ENCODE peak calls at places on chromosomes 4 and X, in eight cellular contexts. One of them, this sample, is unnamed.

GRCh38 chr4:154928640-154929257 is 147.7 kb downstream of the RBM46 start:
- DNase-seq in fibroblast of the aortic adventitia: peak
- DNase-seq in endothelial cell: peak
- DNase-seq in endodermal cell: peak
- DNase-seq in glutamatergic neuron: peak
- DNase-seq in foreskin fibroblast: peak
- DNase-seq in progenitor cell of endocrine pancreas: no peak
- DNase-seq in epithelial cell of esophagus: peak
- DNase-seq in this sample: no peak

GRCh38 chr4:176187610-176188009 is 7.8 kb downstream of the SPATA4 start:
- DNase-seq in fibroblast of the aortic adventitia: peak
- DNase-seq in endothelial cell: no peak
- DNase-seq in endodermal cell: no peak
- DNase-seq in glutamatergic neuron: no peak
- DNase-seq in foreskin fibroblast: peak
- DNase-seq in progenitor cell of endocrine pancreas: no peak
- DNase-seq in epithelial cell of esophagus: peak
- DNase-seq in this sample: no peak

GRCh38 chr4:92305148-92305877 is 1.5 kb downstream of the GRID2 start:
- DNase-seq in fibroblast of the aortic adventitia: peak
- DNase-seq in endothelial cell: peak
- DNase-seq in endodermal cell: peak
- DNase-seq in glutamatergic neuron: peak
- DNase-seq in foreskin fibroblast: peak
- DNase-seq in progenitor cell of endocrine pancreas: peak
- DNase-seq in epithelial cell of esophagus: peak
- DNase-seq in this sample: peak

GRCh38 chr4:167020410-167020809 is 213.9 kb downstream of the SPOCK3 start:
- DNase-seq in fibroblast of the aortic adventitia: peak
- DNase-seq in endothelial cell: peak
- DNase-seq in endodermal cell: peak
- DNase-seq in glutamatergic neuron: peak
- DNase-seq in foreskin fibroblast: no peak
- DNase-seq in progenitor cell of endocrine pancreas: no peak
- DNase-seq in epithelial cell of esophagus: peak
- DNase-seq in this sample: no peak

GRCh38 chr4:42644897-42645296 is 12.0 kb downstream of the ATP8A1 start:
- DNase-seq in fibroblast of the aortic adventitia: no peak
- DNase-seq in endothelial cell: no peak
- DNase-seq in endodermal cell: no peak
- DNase-seq in glutamatergic neuron: no peak
- DNase-seq in foreskin fibroblast: no peak
- DNase-seq in progenitor cell of endocrine pancreas: no peak
- DNase-seq in epithelial cell of esophagus: no peak
- DNase-seq in this sample: no peak

GRCh38 chr4:105191621-105192210 is 45.0 kb downstream of the TET2 start:
- DNase-seq in fibroblast of the aortic adventitia: no peak
- DNase-seq in endothelial cell: no peak
- DNase-seq in endodermal cell: no peak
- DNase-seq in glutamatergic neuron: no peak
- DNase-seq in foreskin fibroblast: peak
- DNase-seq in progenitor cell of endocrine pancreas: no peak
- DNase-seq in epithelial cell of esophagus: peak
- DNase-seq in this sample: no peak

GRCh38 chrX:118693843-118694242 is 33.6 kb upstream of the IL13RA1 start:
- DNase-seq in fibroblast of the aortic adventitia: no peak
- DNase-seq in endothelial cell: no peak
- DNase-seq in endodermal cell: no peak
- DNase-seq in glutamatergic neuron: no peak
- DNase-seq in foreskin fibroblast: no peak
- DNase-seq in progenitor cell of endocrine pancreas: no peak
- DNase-seq in epithelial cell of esophagus: no peak
- DNase-seq in this sample: no peak

GRCh38 chr4:186900232-186900900 is 176.7 kb upstream of the FAT1 start:
- DNase-seq in fibroblast of the aortic adventitia: peak
- DNase-seq in endothelial cell: no peak
- DNase-seq in endodermal cell: no peak
- DNase-seq in glutamatergic neuron: no peak
- DNase-seq in foreskin fibroblast: peak
- DNase-seq in progenitor cell of endocrine pancreas: no peak
- DNase-seq in epithelial cell of esophagus: peak
- DNase-seq in this sample: no peak

GRCh38 chr4:168486961-168487820 is 6.9 kb upstream of the DDX60L start:
- DNase-seq in fibroblast of the aortic adventitia: peak
- DNase-seq in endothelial cell: no peak
- DNase-seq in endodermal cell: no peak
- DNase-seq in glutamatergic neuron: no peak
- DNase-seq in foreskin fibroblast: peak
- DNase-seq in progenitor cell of endocrine pancreas: no peak
- DNase-seq in epithelial cell of esophagus: peak
- DNase-seq in this sample: no peak

GRCh38 chr4:35793045-35793722 is 451.1 kb downstream of the ARAP2 start:
- DNase-seq in fibroblast of the aortic adventitia: no peak
- DNase-seq in endothelial cell: no peak
- DNase-seq in endodermal cell: no peak
- DNase-seq in glutamatergic neuron: no peak
- DNase-seq in foreskin fibroblast: peak
- DNase-seq in progenitor cell of endocrine pancreas: no peak
- DNase-seq in epithelial cell of esophagus: peak
- DNase-seq in this sample: no peak

GRCh38 chr4:11228575-11228974 is 200.1 kb downstream of the HS3ST1 start:
- DNase-seq in fibroblast of the aortic adventitia: no peak
- DNase-seq in endothelial cell: no peak
- DNase-seq in endodermal cell: no peak
- DNase-seq in glutamatergic neuron: no peak
- DNase-seq in foreskin fibroblast: no peak
- DNase-seq in progenitor cell of endocrine pancreas: no peak
- DNase-seq in epithelial cell of esophagus: peak
- DNase-seq in this sample: no peak

GRCh38 chrX:74049126-74049525 is 254.9 kb upstream of the ZCCHC13 start:
- DNase-seq in fibroblast of the aortic adventitia: no peak
- DNase-seq in endothelial cell: no peak
- DNase-seq in endodermal cell: no peak
- DNase-seq in glutamatergic neuron: no peak
- DNase-seq in foreskin fibroblast: no peak
- DNase-seq in progenitor cell of endocrine pancreas: no peak
- DNase-seq in epithelial cell of esophagus: no peak
- DNase-seq in this sample: no peak

GRCh38 chrX:84339507-84340364 is 151.7 kb upstream of the RPS6KA6 start:
- DNase-seq in fibroblast of the aortic adventitia: peak
- DNase-seq in endothelial cell: no peak
- DNase-seq in endodermal cell: no peak
- DNase-seq in glutamatergic neuron: no peak
- DNase-seq in foreskin fibroblast: peak
- DNase-seq in progenitor cell of endocrine pancreas: no peak
- DNase-seq in epithelial cell of esophagus: peak
- DNase-seq in this sample: no peak
- TF ChIP-seq CTCF in fibroblast of the aortic adventitia: peak
- TF ChIP-seq CTCF in endothelial cell: peak
- TF ChIP-seq CTCF in endodermal cell: peak
- TF ChIP-seq CTCF in glutamatergic neuron: peak
- TF ChIP-seq CTCF in foreskin fibroblast: peak
- TF ChIP-seq CTCF in progenitor cell of endocrine pancreas: peak
- TF ChIP-seq CTCF in epithelial cell of esophagus: peak
- TF ChIP-seq CTCF in this sample: peak

DNA sequence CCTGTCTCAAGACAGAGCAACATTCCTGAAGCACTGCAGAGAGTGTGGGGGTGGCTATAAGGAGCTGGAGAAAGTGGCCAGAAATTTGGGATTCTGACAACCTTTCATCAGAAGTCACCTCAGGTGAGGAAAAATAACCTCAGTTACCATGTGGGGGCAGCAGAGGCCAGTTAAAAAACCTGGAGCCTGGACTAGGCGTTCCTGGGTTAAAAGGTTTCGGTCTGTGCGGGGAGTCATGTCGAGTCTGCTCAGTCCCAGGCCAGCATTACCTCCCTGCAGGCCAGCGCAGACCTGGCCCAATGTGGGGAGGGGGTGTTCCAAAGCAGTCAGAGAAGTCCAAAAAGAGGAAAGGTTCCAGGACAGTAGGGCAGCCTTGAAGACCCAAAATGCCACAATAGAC is 10.9 kb upstream of the NALF2 start:
- DNase-seq in fibroblast of the aortic adventitia: peak
- DNase-seq in endothelial cell: peak
- DNase-seq in endodermal cell: peak
- DNase-seq in glutamatergic neuron: peak
- DNase-seq in foreskin fibroblast: peak
- DNase-seq in progenitor cell of endocrine pancreas: peak
- DNase-seq in epithelial cell of esophagus: peak
- DNase-seq in this sample: peak
- TF ChIP-seq CTCF in fibroblast of the aortic adventitia: peak
- TF ChIP-seq CTCF in endothelial cell: peak
- TF ChIP-seq CTCF in endodermal cell: peak
- TF ChIP-seq CTCF in glutamatergic neuron: peak
- TF ChIP-seq CTCF in foreskin fibroblast: peak
- TF ChIP-seq CTCF in progenitor cell of endocrine pancreas: peak
- TF ChIP-seq CTCF in epithelial cell of esophagus: peak
- TF ChIP-seq CTCF in this sample: peak

GRCh38 chrX:47564438-47565085 is 3.6 kb downstream of the ARAF start:
- DNase-seq in fibroblast of the aortic adventitia: no peak
- DNase-seq in endothelial cell: no peak
- DNase-seq in endodermal cell: peak
- DNase-seq in glutamatergic neuron: no peak
- DNase-seq in foreskin fibroblast: no peak
- DNase-seq in progenitor cell of endocrine pancreas: no peak
- DNase-seq in epithelial cell of esophagus: no peak
- DNase-seq in this sample: no peak
- TF ChIP-seq CTCF in fibroblast of the aortic adventitia: no peak
- TF ChIP-seq CTCF in endothelial cell: no peak
- TF ChIP-seq CTCF in endodermal cell: peak
- TF ChIP-seq CTCF in glutamatergic neuron: no peak
- TF ChIP-seq CTCF in foreskin fibroblast: no peak
- TF ChIP-seq CTCF in progenitor cell of endocrine pancreas: no peak
- TF ChIP-seq CTCF in epithelial cell of esophagus: no peak
- TF ChIP-seq CTCF in this sample: no peak

DNA sequence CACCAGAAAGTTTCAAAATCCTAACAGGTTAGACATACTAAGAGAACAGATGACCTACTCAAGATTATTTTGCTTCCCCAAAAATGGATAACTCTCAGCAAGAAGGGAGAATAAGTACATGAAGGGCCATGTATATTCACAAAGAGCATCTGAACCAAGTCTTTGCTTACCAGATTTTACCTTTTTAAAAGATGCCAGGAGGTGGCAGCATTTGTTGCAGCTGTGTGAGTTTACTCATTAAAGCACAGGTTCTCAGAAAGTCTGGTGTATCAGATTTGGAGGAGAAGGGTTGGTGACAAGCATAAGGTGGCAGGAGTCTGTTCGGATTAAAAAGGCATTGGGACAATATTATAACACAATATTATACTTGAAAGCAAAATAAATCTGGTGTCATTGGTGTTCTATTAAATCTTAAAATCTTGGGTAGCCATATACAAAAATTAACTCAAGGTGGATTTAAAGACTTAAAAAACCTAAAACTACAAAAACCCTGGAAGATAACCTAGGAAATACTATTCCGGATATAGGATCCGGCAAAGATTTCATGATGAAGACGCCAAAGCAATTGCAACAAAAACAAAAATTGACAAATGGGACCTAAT is 51.3 kb upstream of the NFKB1 start:
- DNase-seq in fibroblast of the aortic adventitia: peak
- DNase-seq in endothelial cell: peak
- DNase-seq in endodermal cell: peak
- DNase-seq in glutamatergic neuron: no peak
- DNase-seq in foreskin fibroblast: peak
- DNase-seq in progenitor cell of endocrine pancreas: peak
- DNase-seq in epithelial cell of esophagus: peak
- DNase-seq in this sample: peak
- TF ChIP-seq CTCF in fibroblast of the aortic adventitia: peak
- TF ChIP-seq CTCF in endothelial cell: peak
- TF ChIP-seq CTCF in endodermal cell: peak
- TF ChIP-seq CTCF in glutamatergic neuron: peak
- TF ChIP-seq CTCF in foreskin fibroblast: peak
- TF ChIP-seq CTCF in progenitor cell of endocrine pancreas: peak
- TF ChIP-seq CTCF in epithelial cell of esophagus: peak
- TF ChIP-seq CTCF in this sample: peak

DNA sequence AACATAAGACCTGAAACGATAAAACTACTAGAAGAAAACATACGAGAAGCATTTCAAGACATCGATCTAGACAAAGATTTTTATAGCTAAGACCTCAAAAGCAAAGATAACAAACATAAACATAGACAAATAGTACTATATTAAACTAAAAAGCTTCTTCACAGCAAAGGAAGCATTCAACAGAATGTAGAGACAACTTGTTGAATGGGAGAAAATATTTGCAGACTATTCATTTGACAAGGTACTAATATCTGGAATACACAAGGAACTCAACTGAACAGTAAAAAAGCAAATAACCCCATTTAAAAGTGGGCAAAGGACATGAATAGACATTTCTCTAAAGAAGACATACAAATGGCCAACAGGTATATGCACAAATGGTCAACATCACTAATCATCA is 49.8 kb downstream of the MANBA start:
- DNase-seq in fibroblast of the aortic adventitia: no peak
- DNase-seq in endothelial cell: no peak
- DNase-seq in endodermal cell: no peak
- DNase-seq in glutamatergic neuron: no peak
- DNase-seq in foreskin fibroblast: no peak
- DNase-seq in progenitor cell of endocrine pancreas: no peak
- DNase-seq in epithelial cell of esophagus: no peak
- DNase-seq in this sample: no peak
- TF ChIP-seq CTCF in fibroblast of the aortic adventitia: no peak
- TF ChIP-seq CTCF in endothelial cell: no peak
- TF ChIP-seq CTCF in endodermal cell: no peak
- TF ChIP-seq CTCF in glutamatergic neuron: no peak
- TF ChIP-seq CTCF in foreskin fibroblast: no peak
- TF ChIP-seq CTCF in progenitor cell of endocrine pancreas: no peak
- TF ChIP-seq CTCF in epithelial cell of esophagus: no peak
- TF ChIP-seq CTCF in this sample: no peak

DNA sequence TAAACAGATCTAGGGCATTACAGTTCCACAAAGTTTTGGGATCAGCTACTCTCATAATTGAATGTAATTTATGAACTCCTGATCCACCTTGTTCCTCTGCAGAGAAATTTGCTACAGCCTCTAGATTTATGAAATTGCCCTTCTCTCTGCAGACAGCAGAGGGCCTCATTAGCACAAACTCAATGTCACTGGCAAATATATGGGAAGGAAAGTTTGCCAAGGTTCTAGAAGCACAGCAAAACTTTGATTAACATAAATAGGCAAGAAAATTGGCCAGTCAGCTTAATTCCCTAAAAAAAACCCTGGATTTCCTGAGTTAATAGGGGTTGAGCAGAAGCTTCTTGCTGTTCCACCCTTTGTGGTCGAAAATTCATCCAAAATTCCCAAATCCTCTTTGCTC is 31.5 kb downstream of the PRPS1 start:
- DNase-seq in fibroblast of the aortic adventitia: peak
- DNase-seq in endothelial cell: peak
- DNase-seq in endodermal cell: no peak
- DNase-seq in glutamatergic neuron: no peak
- DNase-seq in foreskin fibroblast: peak
- DNase-seq in progenitor cell of endocrine pancreas: no peak
- DNase-seq in epithelial cell of esophagus: peak
- DNase-seq in this sample: no peak
- TF ChIP-seq CTCF in fibroblast of the aortic adventitia: peak
- TF ChIP-seq CTCF in endothelial cell: peak
- TF ChIP-seq CTCF in endodermal cell: peak
- TF ChIP-seq CTCF in glutamatergic neuron: peak
- TF ChIP-seq CTCF in foreskin fibroblast: peak
- TF ChIP-seq CTCF in progenitor cell of endocrine pancreas: peak
- TF ChIP-seq CTCF in epithelial cell of esophagus: peak
- TF ChIP-seq CTCF in this sample: peak